ENCODE peak calls at places on chromosomes 7 and 10, in four cellular contexts. K is fibroblast of the conjunctiva, A is SW480, S is HFFc6. E is an unnamed sample.

GRCh38 chr7:30941582-30942310 is 22.0 kb upstream of the GHRHR start:
- DNase-seq in A (peak), K (no peak), S (no peak), E (peak)

GRCh38 chr7:70539622-70540021 is 592.3 kb upstream of the GALNT17 start:
- DNase-seq in S (no peak), K (no peak), A (no peak), E (no peak)

GRCh38 chr7:107579546-107579880 is 533 bp upstream of the BCAP29 start:
- DNase-seq in S (no peak), K (no peak), A (peak), E (peak)

GRCh38 chr7:90520484-90520883 is 51.0 kb downstream of the PTTG1IP2 start:
- DNase-seq in K (no peak), S (peak), A (no peak), E (no peak)

GRCh38 chr7:134374791-134375190 is 58.1 kb upstream of the SLC35B4 start:
- DNase-seq in S (no peak), K (no peak), A (no peak), E (no peak)

GRCh38 chr7:128874140-128875031 is 11.7 kb downstream of the ATP6V1F start:
- DNase-seq in A (no peak), K (no peak), S (no peak), E (peak)

GRCh38 chr10:12993595-12993994 is 7.9 kb downstream of the CCDC3 start:
- DNase-seq in K (no peak), S (no peak), A (no peak), E (no peak)

GRCh38 chr7:70052691-70053090 is 454.4 kb downstream of the AUTS2 start:
- DNase-seq in K (no peak), S (no peak), A (no peak), E (no peak)

GRCh38 chr7:25894002-25894901 is 257.7 kb upstream of the NFE2L3 start:
- DNase-seq in K (no peak), A (peak), S (no peak), E (peak)

GRCh38 chr10:129474642-129475041 is 7.6 kb downstream of the MGMT start:
- DNase-seq in S (no peak), K (no peak), A (no peak), E (no peak)

GRCh38 chr10:121296856-121297255 is 301.4 kb downstream of the FGFR2 start:
- DNase-seq in A (no peak), S (no peak), K (no peak), E (no peak)

GRCh38 chr7:16284581-16284980 is 136.8 kb downstream of the CRPPA start:
- DNase-seq in A (no peak), K (no peak), S (no peak), E (no peak)

GRCh38 chr7:107838024-107838423 is 35.0 kb upstream of the SLC26A3 start:
- DNase-seq in A (no peak), S (no peak), K (no peak), E (no peak)

GRCh38 chr10:26090032-26090431 is 126.5 kb upstream of the GAD2 start:
- DNase-seq in A (no peak), K (no peak), S (no peak), E (no peak)

GRCh38 chr7:138091073-138091472 is 14.8 kb downstream of the AKR1D1 start:
- DNase-seq in A (no peak), K (no peak), S (no peak), E (no peak)

GRCh38 chr7:99137418-99138180 is 6.3 kb downstream of the SMURF1 start:
- DNase-seq in A (no peak), S (peak), K (no peak), E (no peak)

GRCh38 chr10:22702348-22702747 is 12.0 kb downstream of the PIP4K2A start:
- DNase-seq in K (no peak), A (no peak), S (no peak), E (no peak)

GRCh38 chr10:11373626-11374310 is 237.7 kb downstream of the USP6NL start:
- DNase-seq in A (peak), K (no peak), S (no peak), E (no peak)

GRCh38 chr7:20504060-20504459 is 111.4 kb upstream of the ABCB5 start:
- DNase-seq in A (no peak), K (no peak), S (no peak), E (no peak)

GRCh38 chr10:49605177-49605938 is 4.8 kb upstream of the SLC18A3 start:
- DNase-seq in S (no peak), A (no peak), K (no peak), E (no peak)

GRCh38 chr7:69674701-69675182 is 76.5 kb downstream of the AUTS2 start:
- DNase-seq in S (no peak), A (no peak), K (no peak), E (no peak)

GRCh38 chr7:151313857-151314256 is 27.8 kb upstream of the NUB1 start:
- DNase-seq in A (no peak), K (no peak), S (peak), E (no peak)

GRCh38 chr7:150401861-150402631 is 22.9 kb downstream of the ZNF775 start:
- DNase-seq in K (no peak), A (no peak), S (no peak), E (no peak)

GRCh38 chr10:103554488-103555320 is 61.2 kb downstream of the NEURL1 start:
- DNase-seq in A (peak), K (no peak), S (peak), E (peak)

GRCh38 chr7:86667732-86668131 is 24.0 kb downstream of the GRM3 start:
- DNase-seq in K (no peak), A (no peak), S (no peak), E (no peak)

GRCh38 chr7:129502708-129503685 is 666 bp downstream of the SMKR1 start:
- DNase-seq in A (peak), K (no peak), S (no peak), E (no peak)

GRCh38 chr10:11058014-11058413 is 40.3 kb downstream of the CELF2 start:
- DNase-seq in K (no peak), A (no peak), S (no peak), E (no peak)

GRCh38 chr7:77409739-77410545 is 6.2 kb downstream of the GSAP start:
- DNase-seq in K (peak), S (peak), A (no peak), E (peak)

GRCh38 chr7:23106491-23106800 is 861 bp downstream of the KLHL7 start:
- DNase-seq in S (no peak), K (no peak), A (peak), E (no peak)

GRCh38 chr10:113322843-113323242 is 230.0 kb upstream of the HABP2 start:
- DNase-seq in K (no peak), S (no peak), A (no peak), E (no peak)

GRCh38 chr10:15106352-15107013 is 9.3 kb downstream of the RPP38 start:
- DNase-seq in A (peak), K (peak), S (peak), E (peak)

GRCh38 chr7:105268056-105268455 is 120.7 kb downstream of the SRPK2 start:
- DNase-seq in K (no peak), S (peak), A (peak), E (no peak)

GRCh38 chr10:63520463-63521388 is 475 bp upstream of the REEP3 start:
- DNase-seq in A (peak), S (peak), K (peak), E (peak)

GRCh38 chr10:43259248-43259980 is 7.5 kb downstream of the RASGEF1A start:
- DNase-seq in K (no peak), S (no peak), A (no peak), E (no peak)

GRCh38 chr10:127935115-127935561 is 28.2 kb downstream of the PTPRE start:
- DNase-seq in S (no peak), K (no peak), A (no peak), E (no peak)

GRCh38 chr10:112526130-112526529 is 79.1 kb downstream of the VTI1A start:
- DNase-seq in S (peak), A (no peak), K (no peak), E (no peak)

GRCh38 chr7:25854608-25855497 is 297.1 kb upstream of the NFE2L3 start:
- DNase-seq in A (peak), K (peak), S (peak), E (peak)

GRCh38 chr10:16611037-16611436 is 89.4 kb upstream of the C1QL3 start:
- DNase-seq in S (no peak), K (no peak), A (no peak), E (no peak)

GRCh38 chr10:130726996-130727725 is 584.4 kb downstream of the TCERG1L start:
- DNase-seq in S (no peak), K (no peak), A (no peak), E (no peak)

GRCh38 chr7:25758559-25758958 is 393.4 kb upstream of the NFE2L3 start:
- DNase-seq in A (no peak), S (no peak), K (no peak), E (no peak)

E was measured in HepG2.